ENCODE peak calls at places on chromosomes 13 and 19, in seven cellular contexts. S, X, O, J, P, R and L are unnamed samples.

GRCh38 chr19:47541507-47541906 is 26.6 kb upstream of the NAPA start:
- DNase-seq in J (no peak), R (no peak), X (no peak), P (peak; percentile 31), O (no peak), S (no peak), L (no peak)

GRCh38 chr13:21060827-21061076 is 634 bp downstream of the LATS2 start:
- DNase-seq in X (no peak), P (no peak), R (peak; percentile 30), S (no peak), O (no peak), J (no peak), L (no peak)

GRCh38 chr13:63438951-63439350 is 2023.3 kb upstream of the PCDH20 start:
- DNase-seq in R (no peak), X (no peak), S (no peak), P (no peak), O (no peak), J (no peak), L (no peak)

GRCh38 chr19:6947745-6948144 is 60.4 kb downstream of the ADGRE1 start:
- DNase-seq in J (no peak), S (no peak), P (no peak), R (no peak), O (peak; percentile 26), X (no peak), L (no peak)

GRCh38 chr13:25455146-25455545 is 83.4 kb downstream of the ATP8A2 start:
- DNase-seq in J (no peak), P (no peak), R (no peak), X (no peak), O (no peak), S (no peak), L (no peak)

GRCh38 chr13:101265934-101266333 is 150.4 kb downstream of the NALCN start:
- DNase-seq in X (no peak), S (no peak), P (no peak), R (no peak), J (no peak), O (no peak), L (no peak)

GRCh38 chr13:44191504-44192171 is 182.0 kb upstream of the SERP2 start:
- DNase-seq in P (no peak), J (no peak), R (peak; percentile 40), O (no peak), S (peak; percentile 41), X (peak; percentile 68), L (peak; percentile 52)

GRCh38 chr19:40392894-40393517 is 3.0 kb upstream of the HIPK4 start:
- DNase-seq in O (no peak), S (no peak), R (no peak), X (no peak), P (no peak), J (no peak), L (no peak)

GRCh38 chr13:68982961-68983619 is 1124.5 kb upstream of the ATXN8OS start:
- DNase-seq in P (no peak), J (no peak), X (no peak), S (no peak), O (no peak), R (no peak), L (no peak)